ENCODE peak calls at places on chromosomes 13 and 19, in ten cellular contexts. One of them, this sample, is unnamed.

GRCh38 chr13:46106839-46107371 is 2.1 kb upstream of the CPB2 start:
- DNase-seq in heart right ventricle: no peak
- DNase-seq in cardiac muscle cell: no peak
- DNase-seq in left ventricle myocardium inferior: no peak
- DNase-seq in colonic mucosa: no peak
- DNase-seq in nephron progenitor cell: no peak
- DNase-seq in GM12878: no peak
- DNase-seq in neural crest cell: no peak
- DNase-seq in NB4: no peak
- DNase-seq in prostate gland: no peak
- DNase-seq in this sample: no peak

GRCh38 chr13:21100211-21100610 is 38.8 kb upstream of the LATS2 start:
- DNase-seq in heart right ventricle: no peak
- DNase-seq in cardiac muscle cell: no peak
- DNase-seq in left ventricle myocardium inferior: no peak
- DNase-seq in colonic mucosa: no peak
- DNase-seq in nephron progenitor cell: no peak
- DNase-seq in GM12878: no peak
- DNase-seq in neural crest cell: no peak
- DNase-seq in NB4: no peak
- DNase-seq in prostate gland: no peak
- DNase-seq in this sample: no peak

GRCh38 chr13:59483441-59484116 is 680.1 kb downstream of the DIAPH3 start:
- DNase-seq in heart right ventricle: no peak
- DNase-seq in cardiac muscle cell: peak
- DNase-seq in left ventricle myocardium inferior: peak
- DNase-seq in colonic mucosa: no peak
- DNase-seq in nephron progenitor cell: no peak
- DNase-seq in GM12878: no peak
- DNase-seq in neural crest cell: no peak
- DNase-seq in NB4: no peak
- DNase-seq in prostate gland: no peak
- DNase-seq in this sample: no peak

GRCh38 chr19:7492142-7493055 is 3.6 kb upstream of the PEX11G start:
- DNase-seq in heart right ventricle: no peak
- DNase-seq in cardiac muscle cell: no peak
- DNase-seq in left ventricle myocardium inferior: no peak
- DNase-seq in colonic mucosa: no peak
- DNase-seq in nephron progenitor cell: no peak
- DNase-seq in GM12878: no peak
- DNase-seq in neural crest cell: no peak
- DNase-seq in NB4: peak
- DNase-seq in prostate gland: no peak
- DNase-seq in this sample: no peak

GRCh38 chr13:22311734-22312404 is 641.0 kb downstream of the FGF9 start:
- DNase-seq in heart right ventricle: peak
- DNase-seq in cardiac muscle cell: no peak
- DNase-seq in left ventricle myocardium inferior: peak
- DNase-seq in colonic mucosa: no peak
- DNase-seq in nephron progenitor cell: peak
- DNase-seq in GM12878: no peak
- DNase-seq in neural crest cell: no peak
- DNase-seq in NB4: no peak
- DNase-seq in prostate gland: no peak
- DNase-seq in this sample: no peak

GRCh38 chr19:15715642-15716041 is 12.2 kb upstream of the OR10H2 start:
- DNase-seq in heart right ventricle: no peak
- DNase-seq in cardiac muscle cell: no peak
- DNase-seq in left ventricle myocardium inferior: no peak
- DNase-seq in colonic mucosa: no peak
- DNase-seq in nephron progenitor cell: no peak
- DNase-seq in GM12878: no peak
- DNase-seq in neural crest cell: no peak
- DNase-seq in NB4: no peak
- DNase-seq in prostate gland: no peak
- DNase-seq in this sample: no peak

GRCh38 chr13:27556109-27556508 is 64.2 kb downstream of the LNX2 start:
- DNase-seq in heart right ventricle: no peak
- DNase-seq in cardiac muscle cell: no peak
- DNase-seq in left ventricle myocardium inferior: no peak
- DNase-seq in colonic mucosa: no peak
- DNase-seq in nephron progenitor cell: no peak
- DNase-seq in GM12878: no peak
- DNase-seq in neural crest cell: no peak
- DNase-seq in NB4: no peak
- DNase-seq in prostate gland: no peak
- DNase-seq in this sample: no peak

GRCh38 chr13:42970824-42971669 is 21.0 kb downstream of the EPSTI1 start:
- DNase-seq in heart right ventricle: no peak
- DNase-seq in cardiac muscle cell: peak
- DNase-seq in left ventricle myocardium inferior: no peak
- DNase-seq in colonic mucosa: peak
- DNase-seq in nephron progenitor cell: peak
- DNase-seq in GM12878: no peak
- DNase-seq in neural crest cell: peak
- DNase-seq in NB4: peak
- DNase-seq in prostate gland: no peak
- DNase-seq in this sample: no peak

GRCh38 chr19:42269518-42270345 is 680 bp downstream of the CIC start:
- DNase-seq in heart right ventricle: no peak
- DNase-seq in cardiac muscle cell: no peak
- DNase-seq in left ventricle myocardium inferior: no peak
- DNase-seq in colonic mucosa: peak
- DNase-seq in nephron progenitor cell: no peak
- DNase-seq in GM12878: no peak
- DNase-seq in neural crest cell: no peak
- DNase-seq in NB4: no peak
- DNase-seq in prostate gland: no peak
- DNase-seq in this sample: no peak

GRCh38 chr19:42267644-42268141 is 1.4 kb upstream of the CIC start:
- DNase-seq in heart right ventricle: no peak
- DNase-seq in cardiac muscle cell: no peak
- DNase-seq in left ventricle myocardium inferior: no peak
- DNase-seq in colonic mucosa: no peak
- DNase-seq in nephron progenitor cell: no peak
- DNase-seq in GM12878: no peak
- DNase-seq in neural crest cell: no peak
- DNase-seq in NB4: no peak
- DNase-seq in prostate gland: no peak
- DNase-seq in this sample: no peak

GRCh38 chr19:42270346-42271044 is 1.4 kb downstream of the CIC start:
- DNase-seq in heart right ventricle: no peak
- DNase-seq in cardiac muscle cell: no peak
- DNase-seq in left ventricle myocardium inferior: no peak
- DNase-seq in colonic mucosa: peak
- DNase-seq in nephron progenitor cell: no peak
- DNase-seq in GM12878: no peak
- DNase-seq in neural crest cell: no peak
- DNase-seq in NB4: peak
- DNase-seq in prostate gland: peak
- DNase-seq in this sample: no peak

GRCh38 chr19:42268704-42269517 is at the start of gene CIC:
- DNase-seq in heart right ventricle: peak
- DNase-seq in cardiac muscle cell: peak
- DNase-seq in left ventricle myocardium inferior: peak
- DNase-seq in colonic mucosa: peak
- DNase-seq in nephron progenitor cell: peak
- DNase-seq in GM12878: peak
- DNase-seq in neural crest cell: peak
- DNase-seq in NB4: peak
- DNase-seq in prostate gland: peak
- DNase-seq in this sample: peak

DNA sequence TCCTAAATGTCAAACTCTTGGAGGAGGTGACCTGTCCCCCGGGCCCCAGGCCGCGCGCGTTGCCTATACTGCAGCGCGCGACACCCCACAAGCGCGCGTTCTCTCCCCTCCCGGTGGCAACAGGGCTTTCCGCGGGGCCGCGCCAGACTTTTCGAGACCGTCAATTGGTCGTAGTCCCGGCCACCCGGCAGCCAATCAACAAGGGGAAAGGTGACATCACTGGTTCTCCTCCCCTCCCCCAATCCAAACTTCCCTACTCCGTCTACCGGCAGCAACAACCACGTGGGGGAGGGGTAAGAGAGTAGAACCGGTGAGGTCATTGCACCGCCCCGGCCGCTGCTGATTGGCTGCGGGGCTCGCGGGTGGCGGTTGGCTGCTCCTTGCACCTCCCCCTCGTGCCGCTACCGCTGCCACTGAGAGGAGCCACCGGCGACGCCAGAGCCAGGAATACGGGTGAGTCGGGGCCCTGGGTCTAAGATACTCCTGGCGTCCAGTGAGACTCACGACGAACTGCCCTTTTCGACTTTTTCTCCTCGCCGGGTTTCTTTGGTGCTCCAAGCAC is 829 bp upstream of the CIC start:
- DNase-seq in heart right ventricle: peak
- DNase-seq in cardiac muscle cell: peak
- DNase-seq in left ventricle myocardium inferior: peak
- DNase-seq in colonic mucosa: peak
- DNase-seq in nephron progenitor cell: peak
- DNase-seq in GM12878: peak
- DNase-seq in neural crest cell: peak
- DNase-seq in NB4: peak
- DNase-seq in prostate gland: peak
- DNase-seq in this sample: no peak
- TF ChIP-seq CTCF in heart right ventricle: no peak
- TF ChIP-seq CTCF in cardiac muscle cell: no peak
- TF ChIP-seq CTCF in left ventricle myocardium inferior: no peak
- TF ChIP-seq CTCF in colonic mucosa: no peak
- TF ChIP-seq CTCF in nephron progenitor cell: no peak
- TF ChIP-seq CTCF in GM12878: no peak
- TF ChIP-seq CTCF in neural crest cell: no peak
- TF ChIP-seq CTCF in NB4: no peak
- TF ChIP-seq CTCF in prostate gland: peak
- TF ChIP-seq CTCF in this sample: no peak

DNA sequence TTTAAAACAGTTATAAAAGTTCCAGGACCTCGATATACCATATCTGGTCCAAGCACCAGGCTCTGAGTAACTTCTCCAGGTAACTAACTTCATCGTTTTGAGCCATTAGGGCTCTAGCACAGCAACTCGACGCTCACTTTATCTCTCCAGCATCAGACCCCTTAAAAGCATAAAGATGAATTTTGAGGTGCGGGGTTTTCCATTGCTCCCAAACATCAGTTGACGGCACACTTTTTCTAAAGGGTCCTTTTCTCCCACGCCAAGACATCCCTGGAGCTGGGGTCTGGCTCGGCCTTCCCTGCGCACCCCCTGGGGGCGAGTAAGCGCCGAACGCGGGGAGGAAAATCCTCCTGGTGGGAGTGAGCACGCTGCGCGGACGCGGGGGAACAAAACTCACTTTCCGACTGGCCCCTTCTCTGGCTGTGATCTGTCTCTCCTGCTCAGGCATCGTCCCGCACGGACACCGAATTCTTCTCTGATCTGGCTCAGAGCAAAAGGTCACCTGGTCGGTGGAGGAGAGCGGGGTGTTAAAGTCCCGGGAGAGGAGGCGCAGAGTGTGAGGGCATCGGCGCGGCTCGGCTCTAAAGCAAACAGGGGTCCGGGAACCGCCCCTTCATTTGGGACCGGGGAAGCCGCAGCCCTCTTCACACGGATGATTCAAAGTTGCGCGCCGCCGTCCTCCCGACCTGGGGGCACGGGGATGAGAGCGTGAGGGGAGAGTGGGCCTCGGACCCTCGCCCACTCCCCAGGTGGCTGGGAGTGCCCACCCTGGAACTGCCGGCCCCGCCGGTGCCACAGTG is at the start of gene ATP7B:
- DNase-seq in heart right ventricle: peak
- DNase-seq in cardiac muscle cell: peak
- DNase-seq in left ventricle myocardium inferior: no peak
- DNase-seq in colonic mucosa: peak
- DNase-seq in nephron progenitor cell: peak
- DNase-seq in GM12878: no peak
- DNase-seq in neural crest cell: no peak
- DNase-seq in NB4: peak
- DNase-seq in prostate gland: no peak
- DNase-seq in this sample: no peak
- TF ChIP-seq CTCF in heart right ventricle: peak
- TF ChIP-seq CTCF in cardiac muscle cell: no peak
- TF ChIP-seq CTCF in left ventricle myocardium inferior: peak
- TF ChIP-seq CTCF in colonic mucosa: no peak
- TF ChIP-seq CTCF in nephron progenitor cell: no peak
- TF ChIP-seq CTCF in GM12878: no peak
- TF ChIP-seq CTCF in neural crest cell: peak
- TF ChIP-seq CTCF in NB4: no peak
- TF ChIP-seq CTCF in prostate gland: peak
- TF ChIP-seq CTCF in this sample: peak

DNA sequence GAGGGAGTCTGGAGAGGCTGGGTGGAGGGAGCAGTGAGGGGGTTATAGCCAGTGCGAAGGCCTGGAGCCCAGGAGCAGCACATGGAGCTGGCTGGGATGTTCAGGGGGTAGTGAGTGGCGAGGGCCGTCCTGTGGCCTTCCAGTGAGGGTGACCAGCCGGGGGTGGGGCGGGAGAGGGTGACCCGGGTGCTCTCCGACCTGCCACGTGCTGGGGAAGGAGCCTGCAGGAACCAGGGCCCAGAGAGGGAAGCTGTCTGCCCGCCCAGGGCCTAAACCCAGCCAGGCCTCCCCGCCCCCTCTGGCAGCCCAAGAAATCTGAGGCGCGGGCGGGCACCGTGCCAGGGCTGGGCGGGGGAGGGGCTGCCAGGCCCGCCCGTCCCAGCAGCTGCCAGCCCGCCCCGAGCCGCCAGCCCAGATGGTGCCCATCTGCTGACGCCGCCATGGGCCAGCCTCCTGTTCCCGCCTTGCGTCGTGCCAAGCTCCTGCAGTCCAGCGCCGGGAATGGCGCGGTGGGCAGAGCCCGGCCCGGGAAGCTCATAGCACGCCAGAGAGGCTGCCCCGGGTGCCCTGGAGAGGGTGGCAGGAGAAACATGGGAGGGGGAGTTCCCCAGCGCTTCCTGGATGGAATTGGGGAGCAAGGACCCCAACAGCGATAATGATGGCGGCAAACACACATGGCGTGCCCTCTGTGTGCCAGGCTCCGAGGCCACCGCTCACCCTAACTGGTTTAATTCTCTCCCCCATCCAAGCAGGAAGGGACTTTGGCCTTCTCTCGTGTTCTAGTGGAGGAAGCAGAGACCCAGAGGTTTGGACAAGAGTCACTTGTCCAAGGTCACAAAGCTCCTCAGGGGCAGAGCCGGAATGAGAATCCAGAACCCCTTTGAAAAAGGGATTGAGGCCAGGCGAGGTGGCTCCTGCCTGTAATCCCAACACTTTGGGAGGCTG is 21.5 kb downstream of the NFIC start:
- DNase-seq in heart right ventricle: peak
- DNase-seq in cardiac muscle cell: no peak
- DNase-seq in left ventricle myocardium inferior: peak
- DNase-seq in colonic mucosa: peak
- DNase-seq in nephron progenitor cell: no peak
- DNase-seq in GM12878: no peak
- DNase-seq in neural crest cell: no peak
- DNase-seq in NB4: no peak
- DNase-seq in prostate gland: peak
- DNase-seq in this sample: no peak
- TF ChIP-seq CTCF in heart right ventricle: no peak
- TF ChIP-seq CTCF in cardiac muscle cell: no peak
- TF ChIP-seq CTCF in left ventricle myocardium inferior: peak
- TF ChIP-seq CTCF in colonic mucosa: no peak
- TF ChIP-seq CTCF in nephron progenitor cell: no peak
- TF ChIP-seq CTCF in GM12878: no peak
- TF ChIP-seq CTCF in neural crest cell: no peak
- TF ChIP-seq CTCF in NB4: no peak
- TF ChIP-seq CTCF in prostate gland: peak
- TF ChIP-seq CTCF in this sample: no peak

GRCh38 chr13:103883698-103884097 is 817.5 kb upstream of the SLC10A2 start:
- DNase-seq in heart right ventricle: no peak
- DNase-seq in cardiac muscle cell: peak
- DNase-seq in left ventricle myocardium inferior: no peak
- DNase-seq in colonic mucosa: no peak
- DNase-seq in nephron progenitor cell: no peak
- DNase-seq in GM12878: no peak
- DNase-seq in neural crest cell: no peak
- DNase-seq in NB4: no peak
- DNase-seq in prostate gland: no peak
- DNase-seq in this sample: no peak

GRCh38 chr13:103884139-103884723 is 818.0 kb upstream of the SLC10A2 start:
- DNase-seq in heart right ventricle: no peak
- DNase-seq in cardiac muscle cell: no peak
- DNase-seq in left ventricle myocardium inferior: no peak
- DNase-seq in colonic mucosa: no peak
- DNase-seq in nephron progenitor cell: no peak
- DNase-seq in GM12878: no peak
- DNase-seq in neural crest cell: no peak
- DNase-seq in NB4: no peak
- DNase-seq in prostate gland: no peak
- DNase-seq in this sample: no peak

GRCh38 chr13:103878891-103879605 is 812.8 kb upstream of the SLC10A2 start:
- DNase-seq in heart right ventricle: no peak
- DNase-seq in cardiac muscle cell: no peak
- DNase-seq in left ventricle myocardium inferior: no peak
- DNase-seq in colonic mucosa: no peak
- DNase-seq in nephron progenitor cell: no peak
- DNase-seq in GM12878: no peak
- DNase-seq in neural crest cell: no peak
- DNase-seq in NB4: no peak
- DNase-seq in prostate gland: no peak
- DNase-seq in this sample: no peak

GRCh38 chr13:103883152-103883551 is 816.9 kb upstream of the SLC10A2 start:
- DNase-seq in heart right ventricle: peak
- DNase-seq in cardiac muscle cell: peak
- DNase-seq in left ventricle myocardium inferior: peak
- DNase-seq in colonic mucosa: peak
- DNase-seq in nephron progenitor cell: peak
- DNase-seq in GM12878: no peak
- DNase-seq in neural crest cell: peak
- DNase-seq in NB4: peak
- DNase-seq in prostate gland: peak
- DNase-seq in this sample: peak
- TF ChIP-seq CTCF in heart right ventricle: peak
- TF ChIP-seq CTCF in cardiac muscle cell: peak
- TF ChIP-seq CTCF in left ventricle myocardium inferior: peak
- TF ChIP-seq CTCF in colonic mucosa: no peak
- TF ChIP-seq CTCF in nephron progenitor cell: peak
- TF ChIP-seq CTCF in GM12878: no peak
- TF ChIP-seq CTCF in neural crest cell: peak
- TF ChIP-seq CTCF in NB4: peak
- TF ChIP-seq CTCF in prostate gland: peak
- TF ChIP-seq CTCF in this sample: peak